ENCODE peak calls at places on chromosomes 5 and 9, in five cellular contexts. S is sigmoid colon, J is heart right ventricle, Q is HL-60, I is prostate gland. D is an unnamed sample.

GRCh38 chr5:81233080-81233634 is at the start of gene CKMT2:
- DNase-seq in Q (no peak), I (peak; percentile 49), J (peak; percentile 88), S (peak; percentile 86), D (peak; percentile 94)

GRCh38 chr5:135264451-135265445 is 134.3 kb downstream of the MACROH2A1 start:
- DNase-seq in S (no peak), J (no peak), I (no peak), Q (no peak), D (no peak)

GRCh38 chr9:121912812-121913627 is 180.1 kb downstream of the TTLL11 start:
- DNase-seq in J (no peak), S (no peak), Q (no peak), I (no peak), D (no peak)

GRCh38 chr5:54701179-54701578 is 183.6 kb downstream of the SNX18 start:
- DNase-seq in J (no peak), S (no peak), I (no peak), Q (no peak), D (peak; percentile 52)

GRCh38 chr5:110476164-110476563 is 250.3 kb downstream of the TMEM232 start:
- DNase-seq in S (no peak), I (no peak), J (no peak), Q (no peak), D (no peak)

GRCh38 chr5:96928931-96929708 is 6.8 kb upstream of the LNPEP start:
- DNase-seq in I (no peak), Q (no peak), J (no peak), S (no peak), D (no peak)

GRCh38 chr5:14165375-14166091 is 22.4 kb downstream of the TRIO start:
- DNase-seq in S (no peak), Q (no peak), J (no peak), I (no peak), D (no peak)

GRCh38 chr9:134225816-134226215 is 61.5 kb upstream of the RNU6ATAC start:
- DNase-seq in S (peak; percentile 58), J (no peak), I (no peak), Q (no peak), D (no peak)

GRCh38 chr9:78909566-78909965 is 612.6 kb downstream of the PSAT1 start:
- DNase-seq in J (no peak), Q (no peak), S (no peak), I (no peak), D (no peak)

GRCh38 chr9:96619109-96619435 is 571 bp downstream of the CDC14B start:
- DNase-seq in Q (no peak), S (peak; percentile 68), J (no peak), I (no peak), D (peak; percentile 30)
- H3K27ac ChIP-seq in Q (no peak overlapping the region), S (peak overlapping the region; percentile 76), J (peak overlapping the region; percentile 90), I (peak overlapping the region; percentile 88), D (no peak overlapping the region)

GRCh38 chr5:93582677-93583524 is at the start of gene NR2F1:
- DNase-seq in J (peak; percentile 36), I (no peak), S (peak; percentile 94), Q (no peak), D (peak; percentile 90)
- H3K27ac ChIP-seq in J (no peak within 1 kb of the TSS), I (peak within 1 kb of the TSS; percentile 68), S (peak within 1 kb of the TSS; percentile 72), Q (no peak within 1 kb of the TSS), D (peak within 1 kb of the TSS; percentile 68)

GRCh38 chr5:64585654-64586053 is 79.8 kb downstream of the RGS7BP start:
- DNase-seq in S (no peak), I (no peak), Q (no peak), J (no peak), D (no peak)
- H3K27ac ChIP-seq in S (no peak overlapping the region), I (no peak overlapping the region), Q (no peak overlapping the region), J (no peak overlapping the region), D (no peak overlapping the region)

DNA sequence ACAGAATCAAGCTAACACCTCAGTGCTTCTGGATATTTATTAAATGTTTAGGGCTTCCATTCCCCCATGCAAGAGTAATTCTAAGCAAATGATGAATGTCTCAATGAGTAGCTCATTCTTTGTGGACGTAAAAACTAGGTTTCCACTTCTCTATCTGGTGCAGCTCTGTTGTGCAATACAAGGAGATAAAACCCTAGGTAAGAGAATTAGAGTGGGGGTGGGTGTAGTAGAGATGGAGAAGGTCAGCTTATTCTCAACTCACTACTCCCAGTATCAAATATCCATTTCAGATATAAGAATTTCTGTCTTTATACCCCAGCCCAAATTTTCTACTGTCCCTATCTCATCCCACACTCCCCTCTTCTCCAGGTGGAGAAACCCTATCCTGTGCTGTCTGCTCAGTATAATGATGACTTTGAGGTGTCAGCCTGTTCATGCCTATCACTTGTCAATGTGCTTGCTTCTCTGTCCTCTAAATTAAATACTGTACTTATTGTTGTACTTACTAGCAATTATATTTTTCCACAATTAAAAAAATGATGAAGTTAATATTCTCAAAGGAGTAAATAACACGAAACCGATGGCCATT is 4.3 kb upstream of the FYB1 start:
- DNase-seq in I (no peak), J (no peak), Q (peak; percentile 69), S (no peak), D (no peak)
- H3K27ac ChIP-seq in I (no peak overlapping the region), J (no peak overlapping the region), Q (peak overlapping the region; percentile 68), S (no peak overlapping the region), D (no peak overlapping the region)

GRCh38 chr5:37704406-37704805 is 135.4 kb downstream of the GDNF start:
- DNase-seq in S (no peak), I (no peak), Q (no peak), J (no peak), D (no peak)
- H3K27ac ChIP-seq in S (no peak overlapping the region), I (no peak overlapping the region), Q (no peak overlapping the region), J (no peak overlapping the region), D (no peak overlapping the region)

DNA sequence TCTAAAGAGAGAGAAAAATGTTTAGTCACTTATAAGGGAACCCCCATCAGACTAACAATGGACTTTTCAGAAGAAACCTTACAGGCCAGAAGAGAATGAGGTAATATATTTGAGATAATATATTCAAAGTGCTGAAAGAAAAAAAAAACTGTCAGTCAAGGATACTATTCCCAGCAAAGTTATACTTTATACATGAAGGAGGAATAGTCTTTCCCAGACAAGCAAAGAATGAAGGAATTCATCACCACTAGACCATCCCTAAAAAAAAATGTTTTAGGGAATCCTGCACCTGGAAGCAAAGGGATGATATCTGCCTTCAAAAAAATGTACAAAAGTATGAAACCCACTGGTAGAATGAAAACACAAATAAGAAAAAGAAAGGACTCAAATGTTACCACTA is 37.5 kb upstream of the SH3TC2 start:
- DNase-seq in Q (no peak), I (no peak), J (no peak), S (no peak), D (no peak)
- H3K27ac ChIP-seq in Q (no peak overlapping the region), I (no peak overlapping the region), J (no peak overlapping the region), S (no peak overlapping the region), D (no peak overlapping the region)

D was measured in ovary.